ENCODE peak calls at places on chromosomes 4 and X, in four cellular contexts. One of them, this sample, is unnamed.

GRCh38 chr4:102308032-102308799 is 37.1 kb downstream of the SLC39A8 start:
- DNase-seq in dorsolateral prefrontal cortex: no peak
- DNase-seq in neural progenitor cell: no peak
- DNase-seq in mammary epithelial cell: peak; percentile 12
- DNase-seq in this sample: peak; percentile 43

GRCh38 chr4:72558655-72559054 is 10.4 kb downstream of the ADAMTS3 start:
- DNase-seq in neural progenitor cell: no peak
- DNase-seq in mammary epithelial cell: peak; percentile 8
- DNase-seq in dorsolateral prefrontal cortex: no peak
- DNase-seq in this sample: no peak

GRCh38 chrX:147838465-147839131 is 73.1 kb upstream of the FMR1 start:
- DNase-seq in mammary epithelial cell: no peak
- DNase-seq in dorsolateral prefrontal cortex: no peak
- DNase-seq in neural progenitor cell: peak; percentile 9
- DNase-seq in this sample: no peak

GRCh38 chrX:121160987-121161386 is 113.6 kb downstream of the GLUD2 start:
- DNase-seq in mammary epithelial cell: no peak
- DNase-seq in neural progenitor cell: no peak
- DNase-seq in dorsolateral prefrontal cortex: no peak
- DNase-seq in this sample: no peak

GRCh38 chrX:72652132-72652531 is 62.0 kb downstream of the PHKA1 start:
- DNase-seq in mammary epithelial cell: no peak
- DNase-seq in dorsolateral prefrontal cortex: no peak
- DNase-seq in neural progenitor cell: no peak
- DNase-seq in this sample: no peak

GRCh38 chr4:7906171-7906581 is 33.5 kb downstream of the AFAP1 start:
- DNase-seq in neural progenitor cell: no peak
- DNase-seq in dorsolateral prefrontal cortex: no peak
- DNase-seq in mammary epithelial cell: no peak
- DNase-seq in this sample: no peak

GRCh38 chr4:45640281-45640680 is 483.6 kb downstream of the GABRG1 start:
- DNase-seq in dorsolateral prefrontal cortex: no peak
- DNase-seq in neural progenitor cell: no peak
- DNase-seq in mammary epithelial cell: no peak
- DNase-seq in this sample: no peak

GRCh38 chr4:63620271-63620670 is 789.0 kb downstream of the TECRL start:
- DNase-seq in neural progenitor cell: no peak
- DNase-seq in dorsolateral prefrontal cortex: no peak
- DNase-seq in mammary epithelial cell: no peak
- DNase-seq in this sample: no peak

GRCh38 chr4:11529625-11530201 is 101.0 kb upstream of the HS3ST1 start:
- DNase-seq in neural progenitor cell: no peak
- DNase-seq in dorsolateral prefrontal cortex: no peak
- DNase-seq in mammary epithelial cell: no peak
- DNase-seq in this sample: no peak

GRCh38 chr4:70992354-70992753 is 1.1 kb upstream of the DCK start:
- DNase-seq in neural progenitor cell: peak; percentile 45
- DNase-seq in mammary epithelial cell: peak; percentile 22
- DNase-seq in dorsolateral prefrontal cortex: no peak
- DNase-seq in this sample: no peak

GRCh38 chr4:152900395-152900794 is 35.7 kb upstream of the FHDC1 start:
- DNase-seq in neural progenitor cell: no peak
- DNase-seq in mammary epithelial cell: no peak
- DNase-seq in dorsolateral prefrontal cortex: no peak
- DNase-seq in this sample: no peak

GRCh38 chr4:23728393-23728792 is 161.5 kb downstream of the PPARGC1A start:
- DNase-seq in mammary epithelial cell: peak; percentile 1
- DNase-seq in dorsolateral prefrontal cortex: no peak
- DNase-seq in neural progenitor cell: no peak
- DNase-seq in this sample: no peak

GRCh38 chrX:79081895-79082512 is 62.5 kb upstream of the GPR174 start:
- DNase-seq in dorsolateral prefrontal cortex: no peak
- DNase-seq in mammary epithelial cell: peak; percentile 30
- DNase-seq in neural progenitor cell: peak; percentile 31
- DNase-seq in this sample: no peak

GRCh38 chrX:100264200-100264599 is 145.9 kb downstream of the PCDH19 start:
- DNase-seq in dorsolateral prefrontal cortex: no peak
- DNase-seq in mammary epithelial cell: peak; percentile 16
- DNase-seq in neural progenitor cell: no peak
- DNase-seq in this sample: no peak

GRCh38 chr4:104870495-104871228 is 276.0 kb upstream of the TET2 start:
- DNase-seq in neural progenitor cell: no peak
- DNase-seq in dorsolateral prefrontal cortex: no peak
- DNase-seq in mammary epithelial cell: peak; percentile 58
- DNase-seq in this sample: no peak

GRCh38 chr4:125313497-125313896 is 1.3 kb upstream of the FAT4 start:
- DNase-seq in dorsolateral prefrontal cortex: no peak
- DNase-seq in neural progenitor cell: peak; percentile 92
- DNase-seq in mammary epithelial cell: peak; percentile 72
- DNase-seq in this sample: no peak

GRCh38 chr4:76980280-76980679 is 30.7 kb downstream of the SEPTIN11 start:
- DNase-seq in dorsolateral prefrontal cortex: no peak
- DNase-seq in mammary epithelial cell: no peak
- DNase-seq in neural progenitor cell: no peak
- DNase-seq in this sample: no peak

GRCh38 chr4:51842167-51842553 is 793 bp upstream of the DCUN1D4 start:
- DNase-seq in mammary epithelial cell: no peak
- DNase-seq in neural progenitor cell: peak; percentile 53
- DNase-seq in dorsolateral prefrontal cortex: no peak
- DNase-seq in this sample: no peak

GRCh38 chr4:35365186-35365585 is 879.1 kb downstream of the ARAP2 start:
- DNase-seq in neural progenitor cell: no peak
- DNase-seq in dorsolateral prefrontal cortex: no peak
- DNase-seq in mammary epithelial cell: no peak
- DNase-seq in this sample: no peak

GRCh38 chr4:88674989-88675388 is 22.6 kb downstream of the NAP1L5 start:
- DNase-seq in mammary epithelial cell: peak; percentile 5
- DNase-seq in dorsolateral prefrontal cortex: no peak
- DNase-seq in neural progenitor cell: no peak
- DNase-seq in this sample: no peak

GRCh38 chrX:106356580-106356979 is 188.5 kb downstream of the PWWP3B start:
- DNase-seq in neural progenitor cell: no peak
- DNase-seq in dorsolateral prefrontal cortex: no peak
- DNase-seq in mammary epithelial cell: no peak
- DNase-seq in this sample: no peak

DNA sequence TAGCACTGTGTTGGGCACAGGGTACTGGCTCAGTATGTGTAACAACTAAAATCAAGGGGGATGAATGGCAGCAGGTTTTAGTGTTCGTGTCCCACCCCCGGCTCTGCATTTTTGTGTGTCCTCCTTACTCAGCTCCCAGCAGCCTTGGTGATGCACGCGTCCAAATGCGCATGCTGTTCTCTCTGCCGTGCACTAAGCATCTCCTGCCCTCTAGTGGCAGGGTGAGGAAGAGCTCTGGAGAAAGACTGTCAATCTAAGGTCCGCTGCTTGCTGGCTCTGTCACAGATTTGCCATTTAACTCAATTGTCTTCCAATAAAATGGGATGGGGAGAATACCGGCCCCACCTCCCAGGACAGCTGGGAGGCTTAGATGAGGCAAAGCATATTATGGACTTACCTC is 61.4 kb downstream of the WFS1 start:
- DNase-seq in mammary epithelial cell: no peak
- DNase-seq in neural progenitor cell: no peak
- DNase-seq in dorsolateral prefrontal cortex: no peak
- DNase-seq in this sample: no peak
- TF ChIP-seq CTCF in mammary epithelial cell: peak; percentile 70
- TF ChIP-seq CTCF in neural progenitor cell: peak; percentile 58
- TF ChIP-seq CTCF in dorsolateral prefrontal cortex: peak; percentile 48
- TF ChIP-seq CTCF in this sample: peak; percentile 51

GRCh38 chr4:4383085-4383484 is 3.8 kb upstream of the NSG1 start:
- DNase-seq in dorsolateral prefrontal cortex: no peak
- DNase-seq in mammary epithelial cell: no peak
- DNase-seq in neural progenitor cell: no peak
- DNase-seq in this sample: no peak

GRCh38 chr4:4385729-4386295 is 1.1 kb upstream of the NSG1 start:
- DNase-seq in dorsolateral prefrontal cortex: no peak
- DNase-seq in neural progenitor cell: no peak
- DNase-seq in mammary epithelial cell: no peak
- DNase-seq in this sample: no peak

GRCh38 chr4:4386736-4387392 is at the start of gene NSG1:
- DNase-seq in neural progenitor cell: peak; percentile 73
- DNase-seq in dorsolateral prefrontal cortex: peak; percentile 79
- DNase-seq in mammary epithelial cell: peak; percentile 58
- DNase-seq in this sample: no peak

GRCh38 chr4:4386296-4386735 is 586 bp upstream of the NSG1 start:
- DNase-seq in dorsolateral prefrontal cortex: no peak
- DNase-seq in neural progenitor cell: peak; percentile 65
- DNase-seq in mammary epithelial cell: peak; percentile 23
- DNase-seq in this sample: no peak

GRCh38 chr4:4384837-4385236 is 2.1 kb upstream of the NSG1 start:
- DNase-seq in neural progenitor cell: peak; percentile 83
- DNase-seq in dorsolateral prefrontal cortex: no peak
- DNase-seq in mammary epithelial cell: peak; percentile 37
- DNase-seq in this sample: no peak
- TF ChIP-seq CTCF in neural progenitor cell: peak; percentile 69
- TF ChIP-seq CTCF in dorsolateral prefrontal cortex: no peak
- TF ChIP-seq CTCF in mammary epithelial cell: peak; percentile 58
- TF ChIP-seq CTCF in this sample: no peak

GRCh38 chr4:3074078-3074845 is at the start of the genes HTT and HTT-AS:
- DNase-seq in dorsolateral prefrontal cortex: peak; percentile 98
- DNase-seq in mammary epithelial cell: peak; percentile 92
- DNase-seq in neural progenitor cell: peak; percentile 97
- DNase-seq in this sample: peak; percentile 96
- TF ChIP-seq CTCF in dorsolateral prefrontal cortex: no peak
- TF ChIP-seq CTCF in mammary epithelial cell: no peak
- TF ChIP-seq CTCF in neural progenitor cell: peak; percentile 19
- TF ChIP-seq CTCF in this sample: peak; percentile 15

GRCh38 chrX:21481761-21482160 is 107.5 kb downstream of the CNKSR2 start:
- DNase-seq in neural progenitor cell: no peak
- DNase-seq in mammary epithelial cell: no peak
- DNase-seq in dorsolateral prefrontal cortex: no peak
- DNase-seq in this sample: no peak

DNA sequence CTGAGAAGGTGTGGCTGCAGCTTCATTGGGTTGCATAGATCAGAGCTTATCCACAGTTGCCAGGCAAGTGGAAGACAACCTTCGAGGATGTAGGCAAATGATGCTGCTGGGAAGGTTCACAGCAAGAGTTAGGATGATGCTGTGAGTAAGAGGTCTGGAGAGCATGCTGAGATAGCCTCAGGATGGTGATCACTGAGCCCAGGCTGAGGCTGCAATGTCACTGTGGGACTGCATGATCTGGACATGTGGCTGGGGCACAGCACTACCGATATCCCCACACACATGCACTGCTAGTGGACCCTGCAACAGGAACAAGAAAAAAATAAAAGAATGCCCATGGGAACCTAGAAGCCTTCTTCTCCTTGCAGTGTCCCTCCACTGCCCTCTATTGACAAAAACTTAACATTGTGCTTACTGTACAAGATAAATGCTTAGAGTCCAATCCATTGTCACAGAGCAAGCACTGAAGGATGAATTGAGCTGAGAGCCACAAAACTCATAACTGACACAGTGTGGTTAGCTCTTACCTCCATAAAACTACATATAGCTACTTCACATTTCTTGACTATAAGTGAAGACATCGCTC is 105.6 kb downstream of the CNKSR2 start:
- DNase-seq in neural progenitor cell: peak; percentile 34
- DNase-seq in dorsolateral prefrontal cortex: no peak
- DNase-seq in mammary epithelial cell: peak; percentile 30
- DNase-seq in this sample: no peak
- TF ChIP-seq CTCF in neural progenitor cell: peak; percentile 57
- TF ChIP-seq CTCF in dorsolateral prefrontal cortex: peak; percentile 27
- TF ChIP-seq CTCF in mammary epithelial cell: peak; percentile 69
- TF ChIP-seq CTCF in this sample: peak; percentile 46

GRCh38 chr4:92121099-92121498 is 182.7 kb upstream of the GRID2 start:
- DNase-seq in neural progenitor cell: no peak
- DNase-seq in dorsolateral prefrontal cortex: no peak
- DNase-seq in mammary epithelial cell: no peak
- DNase-seq in this sample: no peak

DNA sequence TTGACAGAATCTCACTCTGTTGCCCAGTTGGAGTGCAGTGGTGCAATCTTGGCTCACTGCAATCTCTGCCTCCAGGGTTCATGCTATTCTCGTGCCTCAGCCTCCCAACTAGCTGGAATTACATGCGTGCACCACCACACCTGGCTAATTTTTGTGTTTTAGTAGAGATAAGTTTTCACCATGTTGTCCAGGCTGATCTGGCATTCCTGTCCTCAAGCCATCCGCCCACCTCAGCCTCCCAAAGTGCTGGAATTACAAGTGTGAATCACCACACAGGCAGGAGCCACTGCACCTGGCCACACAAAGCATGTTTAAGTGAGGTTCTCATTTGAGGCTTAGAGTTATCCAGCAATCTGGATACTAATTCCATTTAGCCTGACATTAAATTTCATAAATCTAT is 180.9 kb upstream of the GRID2 start:
- DNase-seq in neural progenitor cell: no peak
- DNase-seq in mammary epithelial cell: no peak
- DNase-seq in dorsolateral prefrontal cortex: no peak
- DNase-seq in this sample: no peak
- TF ChIP-seq CTCF in neural progenitor cell: no peak
- TF ChIP-seq CTCF in mammary epithelial cell: no peak
- TF ChIP-seq CTCF in dorsolateral prefrontal cortex: no peak
- TF ChIP-seq CTCF in this sample: no peak

GRCh38 chr4:130808492-130808891 is 1712.5 kb downstream of the C4orf33 start:
- DNase-seq in neural progenitor cell: peak; percentile 31
- DNase-seq in dorsolateral prefrontal cortex: no peak
- DNase-seq in mammary epithelial cell: peak; percentile 24
- DNase-seq in this sample: no peak
- TF ChIP-seq CTCF in neural progenitor cell: peak; percentile 71
- TF ChIP-seq CTCF in dorsolateral prefrontal cortex: peak; percentile 15
- TF ChIP-seq CTCF in mammary epithelial cell: peak; percentile 78
- TF ChIP-seq CTCF in this sample: peak; percentile 4

DNA sequence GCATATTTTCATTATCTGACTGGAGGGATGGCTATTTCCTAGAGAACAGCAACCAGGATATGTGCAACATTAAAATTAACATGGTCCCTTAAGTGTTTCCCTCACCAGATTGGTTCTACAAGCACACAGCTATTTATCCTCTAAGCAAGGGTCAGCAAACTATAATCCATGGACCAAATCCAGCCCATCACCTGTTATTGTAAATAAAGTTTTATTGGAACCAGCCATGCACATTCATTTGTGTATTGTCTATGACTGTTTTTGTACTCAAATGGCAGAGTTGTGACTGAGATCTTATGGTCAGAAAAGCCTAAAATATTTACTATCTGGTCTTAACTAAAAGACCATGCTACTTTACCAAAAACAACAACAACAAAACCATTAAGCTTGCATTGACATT is 77.9 kb downstream of the AMELX start:
- DNase-seq in neural progenitor cell: no peak
- DNase-seq in dorsolateral prefrontal cortex: no peak
- DNase-seq in mammary epithelial cell: no peak
- DNase-seq in this sample: no peak
- TF ChIP-seq CTCF in neural progenitor cell: no peak
- TF ChIP-seq CTCF in dorsolateral prefrontal cortex: no peak
- TF ChIP-seq CTCF in mammary epithelial cell: no peak
- TF ChIP-seq CTCF in this sample: no peak

GRCh38 chrX:119693032-119693995 is at the start of gene SEPTIN6:
- DNase-seq in mammary epithelial cell: peak; percentile 65
- DNase-seq in dorsolateral prefrontal cortex: peak; percentile 64
- DNase-seq in neural progenitor cell: peak; percentile 78
- DNase-seq in this sample: peak; percentile 77
- TF ChIP-seq CTCF in mammary epithelial cell: no peak
- TF ChIP-seq CTCF in dorsolateral prefrontal cortex: no peak
- TF ChIP-seq CTCF in neural progenitor cell: no peak
- TF ChIP-seq CTCF in this sample: no peak

GRCh38 chr4:177728361-177729152 is 286.3 kb upstream of the AGA start:
- DNase-seq in dorsolateral prefrontal cortex: no peak
- DNase-seq in neural progenitor cell: no peak
- DNase-seq in mammary epithelial cell: peak; percentile 92
- DNase-seq in this sample: no peak
- TF ChIP-seq CTCF in dorsolateral prefrontal cortex: no peak
- TF ChIP-seq CTCF in neural progenitor cell: no peak
- TF ChIP-seq CTCF in mammary epithelial cell: no peak
- TF ChIP-seq CTCF in this sample: no peak

This sample was measured in lower lobe of right lung.